ENCODE peak calls at places on chromosomes 4 and X, in ten cellular contexts. W is heart left ventricle, V is dorsolateral prefrontal cortex, A is B cell, K is GM12878, B is H9, H is A549, I is stomach, D is BJ, Z is tibial artery. M is an unnamed sample.

GRCh38 chr4:117664706-117665444 is 369.4 kb upstream of the NDST3 start:
- DNase-seq in W (no peak), V (no peak), A (no peak), K (no peak), B (no peak), H (no peak), I (no peak), D (no peak), Z (no peak), M (no peak)

GRCh38 chrX:2638279-2638678 is 52.8 kb upstream of the CD99 start:
- DNase-seq in W (no peak), V (no peak), A (no peak), K (no peak), B (no peak), H (no peak), I (no peak), D (no peak), Z (no peak), M (no peak)

GRCh38 chr4:30386266-30386895 is 333.8 kb upstream of the PCDH7 start:
- DNase-seq in W (no peak), V (no peak), A (no peak), K (no peak), B (no peak), H (no peak), I (no peak), D (no peak), Z (no peak), M (no peak)

GRCh38 chr4:55547461-55547770 is 707 bp upstream of the CLOCK start:
- DNase-seq in W (peak), V (no peak), A (no peak), K (no peak), B (no peak), H (no peak), I (no peak), D (no peak), Z (no peak), M (no peak)

GRCh38 chrX:18654873-18655836 is 16.8 kb downstream of the RS1 start:
- DNase-seq in W (no peak), V (no peak), A (no peak), K (no peak), B (no peak), H (no peak), I (peak), D (no peak), Z (no peak), M (no peak)

GRCh38 chrX:48937065-48937907 is 18.5 kb upstream of the PIM2 start:
- DNase-seq in W (peak), V (no peak), A (peak), K (peak), B (no peak), H (no peak), I (peak), D (no peak), Z (no peak), M (peak)

GRCh38 chr4:130486186-130486585 is 1390.2 kb downstream of the C4orf33 start:
- DNase-seq in W (no peak), V (no peak), A (no peak), K (no peak), B (no peak), H (no peak), I (no peak), D (no peak), Z (no peak), M (no peak)

GRCh38 chr4:71752383-71753042 is 31.4 kb downstream of the GC start:
- DNase-seq in W (no peak), V (no peak), A (no peak), K (no peak), B (no peak), H (no peak), I (no peak), D (no peak), Z (no peak), M (no peak)

GRCh38 chrX:14027031-14027430 is 2.7 kb downstream of the GEMIN8 start:
- DNase-seq in W (peak), V (peak), A (no peak), K (no peak), B (no peak), H (no peak), I (no peak), D (no peak), Z (no peak), M (no peak)

GRCh38 chr4:155522201-155522600 is 144.4 kb upstream of the GUCY1A1 start:
- DNase-seq in W (no peak), V (no peak), A (no peak), K (no peak), B (no peak), H (no peak), I (no peak), D (no peak), Z (no peak), M (no peak)

GRCh38 chr4:121147923-121148443 is 16.1 kb downstream of the TNIP3 start:
- DNase-seq in W (no peak), V (no peak), A (no peak), K (no peak), B (no peak), H (no peak), I (no peak), D (peak), Z (no peak), M (no peak)

GRCh38 chr4:41975341-41975740 is 6.2 kb upstream of the DCAF4L1 start:
- DNase-seq in W (no peak), V (no peak), A (no peak), K (no peak), B (no peak), H (no peak), I (no peak), D (no peak), Z (no peak), M (no peak)

GRCh38 chrX:123993326-123993725 is 31.8 kb downstream of the STAG2 start:
- DNase-seq in W (no peak), V (no peak), A (no peak), K (no peak), B (no peak), H (no peak), I (no peak), D (peak), Z (no peak), M (no peak)

GRCh38 chr4:4443821-4444220 is 56.9 kb downstream of the NSG1 start:
- DNase-seq in W (no peak), V (no peak), A (no peak), K (no peak), B (no peak), H (peak), I (no peak), D (no peak), Z (no peak), M (no peak)

GRCh38 chr4:140861359-140862181 is 105.4 kb upstream of the TBC1D9 start:
- DNase-seq in W (no peak), V (peak), A (peak), K (peak), B (peak), H (peak), I (peak), D (peak), Z (peak), M (no peak)

GRCh38 chr4:93183589-93183988 is 645.0 kb upstream of the ATOH1 start:
- DNase-seq in W (no peak), V (no peak), A (no peak), K (no peak), B (no peak), H (no peak), I (no peak), D (no peak), Z (no peak), M (no peak)

GRCh38 chr4:127203561-127204260 is 429.0 kb upstream of the INTU start:
- DNase-seq in W (no peak), V (no peak), A (no peak), K (no peak), B (no peak), H (no peak), I (no peak), D (peak), Z (no peak), M (no peak)

GRCh38 chr4:98572697-98573096 is 85.7 kb downstream of the TSPAN5 start:
- DNase-seq in W (no peak), V (no peak), A (no peak), K (no peak), B (no peak), H (no peak), I (no peak), D (peak), Z (no peak), M (no peak)

GRCh38 chr4:113411496-113411938 is 350.0 kb downstream of the CAMK2D start:
- DNase-seq in W (no peak), V (no peak), A (no peak), K (no peak), B (no peak), H (peak), I (no peak), D (peak), Z (no peak), M (no peak)

GRCh38 chr4:612749-613125 is 12.6 kb upstream of the PDE6B start:
- DNase-seq in W (no peak), V (no peak), A (no peak), K (no peak), B (no peak), H (no peak), I (no peak), D (no peak), Z (peak), M (no peak)

GRCh38 chr4:101795704-101796103 is 5.2 kb downstream of the BANK1 start:
- DNase-seq in W (no peak), V (no peak), A (no peak), K (no peak), B (no peak), H (no peak), I (no peak), D (no peak), Z (no peak), M (no peak)

GRCh38 chr4:140137654-140138053 is 16.3 kb downstream of the MAML3 start:
- DNase-seq in W (no peak), V (no peak), A (no peak), K (no peak), B (no peak), H (peak), I (no peak), D (no peak), Z (no peak), M (no peak)

GRCh38 chr4:174061026-174061425 is 222.4 kb downstream of the FBXO8 start:
- DNase-seq in W (no peak), V (no peak), A (no peak), K (no peak), B (no peak), H (no peak), I (no peak), D (no peak), Z (no peak), M (no peak)

GRCh38 chrX:20361890-20362262 is 95.2 kb upstream of the RPS6KA3 start:
- DNase-seq in W (no peak), V (no peak), A (no peak), K (no peak), B (no peak), H (peak), I (no peak), D (peak), Z (no peak), M (no peak)

GRCh38 chrX:71198066-71198465 is 25.0 kb upstream of the GJB1 start:
- DNase-seq in W (no peak), V (no peak), A (peak), K (peak), B (no peak), H (no peak), I (no peak), D (no peak), Z (no peak), M (no peak)
- TF ChIP-seq CTCF in W (no peak), V (no peak), A (no peak), K (no peak), B (no peak), H (no peak), I (no peak), D (no peak), Z (no peak), M (no peak)

DNA sequence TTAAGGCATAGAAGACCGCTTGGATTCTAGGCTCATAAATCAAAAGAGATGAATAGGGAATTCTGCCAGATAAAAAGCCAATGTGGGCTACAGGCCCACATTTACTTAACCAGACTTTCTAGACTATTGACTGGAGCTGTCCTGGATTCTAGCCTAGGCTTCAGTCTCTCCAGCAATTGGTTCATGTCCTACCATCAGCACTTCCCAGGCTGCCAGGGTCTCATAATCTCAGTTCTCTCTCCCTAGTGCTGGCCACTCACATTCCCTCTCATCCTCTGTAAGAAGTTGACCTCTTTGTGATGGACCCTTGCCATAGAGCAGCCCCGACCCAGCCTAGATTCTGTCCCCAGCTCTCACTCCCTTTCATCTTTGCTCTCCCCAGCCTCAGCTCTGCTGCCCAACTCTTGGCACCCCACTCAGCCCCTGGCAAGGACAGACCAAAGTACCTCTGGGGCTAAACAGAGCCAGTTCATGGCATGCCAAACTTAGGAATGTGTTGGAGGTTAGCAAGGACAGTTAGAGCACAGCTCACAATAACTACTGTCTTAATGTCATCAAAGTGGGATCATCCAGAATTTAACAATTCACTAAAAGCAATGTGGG is 396.2 kb downstream of the INPP4B start:
- DNase-seq in W (no peak), V (no peak), A (no peak), K (no peak), B (no peak), H (no peak), I (no peak), D (no peak), Z (no peak), M (no peak)
- TF ChIP-seq CTCF in W (no peak), V (no peak), A (no peak), K (no peak), B (no peak), H (no peak), I (no peak), D (no peak), Z (no peak), M (no peak)

DNA sequence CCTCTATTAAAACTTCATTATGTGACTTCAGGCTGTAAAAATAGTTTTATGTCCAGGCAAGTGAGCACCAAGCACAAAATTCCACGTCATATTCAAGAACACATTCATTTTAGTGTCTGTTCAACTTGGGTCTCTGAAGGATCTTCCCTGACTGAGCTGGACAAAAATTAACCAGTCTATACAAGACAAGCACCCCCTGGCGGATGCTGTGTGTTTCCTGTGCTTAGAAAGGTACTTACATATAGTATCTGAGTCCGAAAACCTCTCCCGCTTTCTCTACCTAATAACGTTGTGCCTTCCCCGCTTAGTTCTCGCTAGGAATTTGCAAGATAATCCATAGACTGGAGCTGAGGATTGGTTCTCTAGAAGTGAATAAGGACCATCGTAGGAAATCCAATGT is 2214.5 kb upstream of the TENM3 start:
- DNase-seq in W (no peak), V (no peak), A (peak), K (peak), B (peak), H (peak), I (no peak), D (no peak), Z (no peak), M (no peak)
- TF ChIP-seq CTCF in W (peak), V (no peak), A (peak), K (peak), B (peak), H (no peak), I (no peak), D (no peak), Z (no peak), M (no peak)

DNA sequence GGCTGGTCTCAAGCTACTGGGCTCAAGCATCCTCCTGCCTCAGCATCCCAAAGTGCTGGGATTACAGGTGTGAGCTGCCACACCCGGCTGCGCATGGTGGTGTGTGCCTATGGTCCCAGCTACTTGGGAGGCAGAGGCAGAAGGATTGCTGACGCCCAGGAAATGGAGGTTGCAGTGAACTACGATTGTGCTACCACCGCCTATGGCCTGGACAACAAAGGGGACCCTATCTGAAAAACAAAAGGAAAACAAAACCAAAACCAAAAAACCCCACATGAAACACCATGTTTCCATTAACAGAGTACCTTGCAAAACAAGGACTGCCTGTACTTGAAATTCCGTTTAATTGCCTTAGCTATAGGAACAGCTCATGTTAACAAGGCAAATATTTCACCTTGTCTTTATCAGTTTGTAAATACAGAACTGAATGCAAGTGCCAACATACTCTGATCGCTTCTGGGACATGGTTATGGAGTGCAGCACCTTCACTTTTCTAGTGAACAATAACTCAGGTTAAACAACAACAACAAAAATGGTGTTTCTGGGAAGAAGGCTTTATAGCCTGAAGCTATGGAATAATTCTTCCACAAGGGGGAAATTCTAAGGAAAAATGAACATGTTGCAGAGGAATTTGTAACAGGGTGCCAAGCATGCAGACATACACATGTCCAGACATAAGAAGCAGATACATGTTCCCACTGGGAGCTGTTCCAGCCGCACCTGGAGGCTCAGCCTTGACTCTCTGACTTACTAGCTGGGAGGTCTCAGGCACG is 73.2 kb upstream of the STS start:
- DNase-seq in W (no peak), V (no peak), A (no peak), K (no peak), B (no peak), H (no peak), I (peak), D (no peak), Z (no peak), M (no peak)
- TF ChIP-seq CTCF in W (no peak), V (no peak), A (no peak), K (no peak), B (peak), H (no peak), I (no peak), D (no peak), Z (no peak), M (no peak)

GRCh38 chr4:125736057-125736456 is 421.3 kb downstream of the FAT4 start:
- DNase-seq in W (no peak), V (no peak), A (no peak), K (no peak), B (no peak), H (peak), I (no peak), D (no peak), Z (no peak), M (no peak)
- TF ChIP-seq CTCF in W (no peak), V (no peak), A (no peak), K (no peak), B (peak), H (peak), I (no peak), D (peak), Z (no peak), M (no peak)

GRCh38 chr4:184250795-184251679 is 33.4 kb upstream of the ENPP6 start:
- DNase-seq in W (no peak), V (no peak), A (peak), K (no peak), B (no peak), H (peak), I (no peak), D (no peak), Z (no peak), M (no peak)
- TF ChIP-seq CTCF in W (peak), V (peak), A (peak), K (peak), B (peak), H (peak), I (no peak), D (peak), Z (peak), M (peak)

DNA sequence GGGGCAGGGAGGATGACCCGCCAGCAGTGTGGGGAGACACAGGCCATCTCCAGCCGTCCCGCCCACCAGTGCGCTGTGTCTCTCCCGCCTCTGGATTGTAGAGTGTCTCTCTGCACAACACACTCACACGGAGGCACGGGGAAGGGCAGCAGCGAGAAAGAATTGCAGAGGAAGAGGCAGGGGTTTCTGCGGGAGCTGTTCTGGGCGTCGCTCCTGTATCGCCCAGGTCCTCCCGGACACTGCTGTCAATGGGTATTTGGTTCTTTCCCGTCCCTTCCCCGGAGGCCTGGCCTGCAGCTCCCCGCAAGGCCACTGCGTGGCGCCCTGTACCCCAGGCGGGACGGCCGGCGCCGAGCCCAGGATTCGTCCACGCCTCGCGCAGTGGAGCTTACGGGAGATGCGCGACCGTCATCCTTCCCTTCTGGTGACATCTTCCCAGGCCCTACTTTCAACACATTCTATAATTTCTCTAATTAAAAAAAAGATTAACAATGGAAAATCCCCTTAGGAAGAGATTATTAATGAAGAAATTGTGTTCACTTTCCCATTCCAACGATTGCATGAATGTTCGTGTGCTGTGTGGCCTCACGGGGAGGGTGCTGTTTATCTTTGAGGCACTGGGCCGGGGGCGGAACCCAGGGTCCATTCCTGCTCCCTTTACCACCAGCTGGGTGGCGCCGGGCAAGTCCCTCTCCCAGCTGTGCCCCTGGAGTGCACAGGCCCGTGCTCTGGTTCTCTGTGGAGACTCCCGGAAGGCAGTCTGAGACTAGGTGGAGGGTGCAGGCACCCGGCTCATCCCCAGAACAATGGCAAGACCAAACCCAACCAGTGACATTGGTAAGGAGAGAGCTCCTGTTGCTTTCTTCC is 95.7 kb downstream of the CPZ start:
- DNase-seq in W (peak), V (no peak), A (no peak), K (no peak), B (peak), H (peak), I (no peak), D (no peak), Z (peak), M (peak)
- TF ChIP-seq CTCF in W (peak), V (peak), A (no peak), K (peak), B (peak), H (peak), I (no peak), D (peak), Z (no peak), M (peak)

GRCh38 chrX:94914235-94914634 is 1240.2 kb downstream of the FAM133A start:
- DNase-seq in W (no peak), V (no peak), A (no peak), K (no peak), B (no peak), H (no peak), I (no peak), D (no peak), Z (no peak), M (no peak)
- TF ChIP-seq CTCF in W (no peak), V (no peak), A (no peak), K (no peak), B (no peak), H (no peak), I (no peak), D (no peak), Z (no peak), M (no peak)

GRCh38 chr4:148152868-148153630 is 289.2 kb downstream of the NR3C2 start:
- DNase-seq in W (no peak), V (no peak), A (no peak), K (no peak), B (no peak), H (no peak), I (no peak), D (no peak), Z (no peak), M (no peak)
- TF ChIP-seq CTCF in W (peak), V (no peak), A (no peak), K (peak), B (peak), H (no peak), I (no peak), D (no peak), Z (no peak), M (no peak)